ENCODE peak calls at places on chromosomes 11 and 22, in four cellular contexts. One of them, this sample, is unnamed.

GRCh38 chr11:79244175-79244804 is 196.5 kb downstream of the TENM4 start:
- DNase-seq in brain microvascular endothelial cell: peak
- DNase-seq in SJCRH30: peak
- DNase-seq in cardiac muscle cell: peak
- DNase-seq in this sample: no peak

GRCh38 chr11:128603752-128604472 is 16.6 kb upstream of the ETS1 start:
- DNase-seq in SJCRH30: no peak
- DNase-seq in brain microvascular endothelial cell: no peak
- DNase-seq in cardiac muscle cell: peak
- DNase-seq in this sample: peak

GRCh38 chr22:45565171-45565570 is 62.5 kb downstream of the FBLN1 start:
- DNase-seq in cardiac muscle cell: no peak
- DNase-seq in brain microvascular endothelial cell: no peak
- DNase-seq in SJCRH30: no peak
- DNase-seq in this sample: no peak

GRCh38 chr11:47225552-47226137 is 10.9 kb downstream of the DDB2 start:
- DNase-seq in SJCRH30: no peak
- DNase-seq in cardiac muscle cell: no peak
- DNase-seq in brain microvascular endothelial cell: no peak
- DNase-seq in this sample: peak

GRCh38 chr22:36324414-36324813 is 63.4 kb downstream of the MYH9 start:
- DNase-seq in brain microvascular endothelial cell: no peak
- DNase-seq in cardiac muscle cell: no peak
- DNase-seq in SJCRH30: no peak
- DNase-seq in this sample: no peak

GRCh38 chr11:35792846-35793192 is 130.2 kb downstream of the TRIM44 start:
- DNase-seq in brain microvascular endothelial cell: no peak
- DNase-seq in cardiac muscle cell: no peak
- DNase-seq in SJCRH30: no peak
- DNase-seq in this sample: no peak

GRCh38 chr11:79062814-79063762 is 377.7 kb downstream of the TENM4 start:
- DNase-seq in cardiac muscle cell: peak
- DNase-seq in brain microvascular endothelial cell: peak
- DNase-seq in SJCRH30: peak
- DNase-seq in this sample: no peak

GRCh38 chr22:30340911-30341685 is 14.4 kb upstream of the TBC1D10A start:
- DNase-seq in cardiac muscle cell: no peak
- DNase-seq in brain microvascular endothelial cell: no peak
- DNase-seq in SJCRH30: no peak
- DNase-seq in this sample: no peak

GRCh38 chr11:106708348-106708747 is 309.9 kb downstream of the GUCY1A2 start:
- DNase-seq in brain microvascular endothelial cell: no peak
- DNase-seq in cardiac muscle cell: no peak
- DNase-seq in SJCRH30: no peak
- DNase-seq in this sample: no peak

GRCh38 chr11:60710482-60710881 is 11.1 kb downstream of the MS4A8 start:
- DNase-seq in brain microvascular endothelial cell: peak
- DNase-seq in SJCRH30: no peak
- DNase-seq in cardiac muscle cell: no peak
- DNase-seq in this sample: no peak

GRCh38 chr11:124875943-124876817 is 10.9 kb downstream of the ROBO3 start:
- DNase-seq in cardiac muscle cell: peak
- DNase-seq in SJCRH30: peak
- DNase-seq in brain microvascular endothelial cell: peak
- DNase-seq in this sample: peak

GRCh38 chr11:33984682-33985389 is 66.7 kb upstream of the CAPRIN1 start:
- DNase-seq in cardiac muscle cell: no peak
- DNase-seq in brain microvascular endothelial cell: no peak
- DNase-seq in SJCRH30: no peak
- DNase-seq in this sample: no peak

GRCh38 chr11:121533556-121534050 is 80.8 kb upstream of the SORL1-AS1 start:
- DNase-seq in SJCRH30: no peak
- DNase-seq in brain microvascular endothelial cell: no peak
- DNase-seq in cardiac muscle cell: no peak
- DNase-seq in this sample: no peak

GRCh38 chr22:39292561-39293074 is 26.8 kb downstream of the RPL3 start:
- DNase-seq in cardiac muscle cell: peak
- DNase-seq in SJCRH30: peak
- DNase-seq in brain microvascular endothelial cell: peak
- DNase-seq in this sample: no peak

GRCh38 chr11:123186291-123186690 is 8.8 kb downstream of the CLMP start:
- DNase-seq in brain microvascular endothelial cell: no peak
- DNase-seq in SJCRH30: no peak
- DNase-seq in cardiac muscle cell: no peak
- DNase-seq in this sample: no peak

GRCh38 chr11:1511937-1512496 is 25.4 kb upstream of the MOB2 start:
- DNase-seq in brain microvascular endothelial cell: no peak
- DNase-seq in cardiac muscle cell: no peak
- DNase-seq in SJCRH30: no peak
- DNase-seq in this sample: no peak

GRCh38 chr22:49576241-49577141 is 251.2 kb downstream of the BRD1 start:
- DNase-seq in brain microvascular endothelial cell: no peak
- DNase-seq in cardiac muscle cell: no peak
- DNase-seq in SJCRH30: no peak
- DNase-seq in this sample: no peak

This sample was measured in MM.1S.